ENCODE peak calls at places on chromosome 15, in eight cellular contexts. F is PC-9, P is SJSA1, G is heart right ventricle, J is ovary, R is left ventricle myocardium inferior, K is tibial artery, Y is upper lobe of right lung. D is an unnamed sample.

GRCh38 chr15:75723847-75724660 is 11.4 kb upstream of the CSPG4 start:
- DNase-seq in F (no peak), P (peak; percentile 93), G (peak; percentile 94), J (peak; percentile 87), R (peak; percentile 84), K (peak; percentile 95), Y (peak; percentile 87), D (peak; percentile 15)

GRCh38 chr15:37931321-37931720 is 3.1 kb upstream of the TMCO5A start:
- DNase-seq in F (no peak), P (no peak), G (no peak), J (no peak), R (no peak), K (no peak), Y (no peak), D (no peak)

GRCh38 chr15:88791637-88792036 is 11.6 kb upstream of the ACAN start:
- DNase-seq in F (no peak), P (no peak), G (no peak), J (no peak), R (no peak), K (no peak), Y (no peak), D (no peak)

GRCh38 chr15:28104326-28104725 is 5.2 kb upstream of the OCA2 start:
- DNase-seq in F (no peak), P (no peak), G (no peak), J (no peak), R (no peak), K (no peak), Y (peak; percentile 49), D (no peak)

GRCh38 chr15:93020976-93021772 is 67.8 kb downstream of the RGMA start:
- DNase-seq in F (no peak), P (no peak), G (no peak), J (no peak), R (no peak), K (no peak), Y (no peak), D (no peak)

GRCh38 chr15:86178845-86179244 is 99.2 kb downstream of the AGBL1 start:
- DNase-seq in F (no peak), P (no peak), G (no peak), J (no peak), R (no peak), K (no peak), Y (no peak), D (no peak)

GRCh38 chr15:84748274-84749110 is at the start of gene ZNF592:
- DNase-seq in F (no peak), P (peak; percentile 81), G (peak; percentile 86), J (peak; percentile 89), R (peak; percentile 89), K (peak; percentile 76), Y (peak; percentile 94), D (no peak)

GRCh38 chr15:67843571-67844387 is 3.9 kb upstream of the RNU6-1 start:
- DNase-seq in F (no peak), P (peak; percentile 74), G (no peak), J (peak; percentile 70), R (no peak), K (no peak), Y (no peak), D (no peak)

GRCh38 chr15:50558012-50558411 is 11.5 kb upstream of the USP50 start:
- DNase-seq in F (no peak), P (no peak), G (no peak), J (no peak), R (no peak), K (no peak), Y (no peak), D (no peak)

GRCh38 chr15:61829514-61829889 is 230.7 kb downstream of the VPS13C start:
- DNase-seq in F (no peak), P (no peak), G (no peak), J (no peak), R (no peak), K (no peak), Y (no peak), D (no peak)

GRCh38 chr15:52857937-52858336 is 67.8 kb upstream of the ONECUT1 start:
- DNase-seq in F (no peak), P (peak; percentile 54), G (no peak), J (no peak), R (no peak), K (no peak), Y (no peak), D (no peak)

GRCh38 chr15:63715818-63716217 is 117.9 kb downstream of the HERC1 start:
- DNase-seq in F (no peak), P (no peak), G (no peak), J (no peak), R (no peak), K (no peak), Y (no peak), D (no peak)

GRCh38 chr15:63362196-63362595 is 19.4 kb downstream of the CA12 start:
- DNase-seq in F (no peak), P (no peak), G (peak; percentile 63), J (no peak), R (peak; percentile 63), K (no peak), Y (peak; percentile 20), D (no peak)

GRCh38 chr15:45132844-45133560 is 3.2 kb downstream of the DUOX1 start:
- DNase-seq in F (no peak), P (no peak), G (no peak), J (no peak), R (no peak), K (no peak), Y (no peak), D (no peak)

GRCh38 chr15:45131510-45131909 is 1.7 kb downstream of the DUOX1 start:
- DNase-seq in F (no peak), P (no peak), G (no peak), J (no peak), R (no peak), K (no peak), Y (peak; percentile 71), D (no peak)

GRCh38 chr15:45129651-45130129 is at the start of the genes DUOX1 and DUOXA1:
- DNase-seq in F (no peak), P (no peak), G (no peak), J (no peak), R (peak; percentile 51), K (no peak), Y (peak; percentile 94), D (no peak)

GRCh38 chr15:45128971-45129639 is 574 bp downstream of the DUOXA1 start:
- DNase-seq in F (no peak), P (no peak), G (no peak), J (no peak), R (no peak), K (no peak), Y (peak; percentile 80), D (no peak)

DNA sequence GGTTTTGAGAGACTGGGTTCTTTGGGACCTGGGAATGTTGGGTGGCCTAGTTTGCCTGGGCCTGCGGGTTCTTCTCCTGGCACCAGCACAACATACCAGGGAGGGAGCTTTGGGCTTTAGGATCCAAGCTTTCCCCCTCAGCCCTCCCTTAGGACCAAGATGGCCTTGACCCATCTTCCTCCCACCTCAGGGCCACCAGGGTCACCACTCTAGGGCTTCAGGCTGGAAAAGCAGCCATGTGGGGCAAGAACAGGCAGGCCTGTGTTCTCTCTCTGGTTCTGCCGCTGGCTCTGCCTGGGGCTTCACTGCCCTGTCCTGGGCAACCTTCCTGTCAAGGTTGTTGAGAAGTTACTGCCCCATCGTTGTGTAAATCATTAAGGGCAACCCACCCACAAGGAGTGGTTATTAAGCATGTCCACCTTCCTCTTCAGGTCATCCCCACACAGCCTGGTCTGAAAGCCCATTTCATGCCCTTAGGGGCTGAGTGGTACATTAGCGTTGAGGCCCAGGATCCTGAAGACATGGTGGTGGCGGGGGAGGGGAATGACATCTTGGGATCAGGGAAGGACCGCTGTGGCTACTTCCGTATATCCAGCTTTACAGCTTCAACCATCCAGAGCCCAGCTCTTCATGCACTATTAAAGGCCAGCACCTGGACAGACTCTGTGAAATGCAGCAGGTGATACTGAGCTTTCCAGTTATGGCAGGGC is 652 bp downstream of the DUOX1 start:
- DNase-seq in F (no peak), P (no peak), G (no peak), J (no peak), R (no peak), K (no peak), Y (peak; percentile 63), D (no peak)
- H3K4me3 ChIP-seq in F (no peak overlapping the region), P (no peak overlapping the region), G (peak overlapping the region; percentile 44), J (peak overlapping the region; percentile 0), R (peak overlapping the region; percentile 63), K (no peak overlapping the region), Y (peak overlapping the region; percentile 56), D (no peak overlapping the region)

DNA sequence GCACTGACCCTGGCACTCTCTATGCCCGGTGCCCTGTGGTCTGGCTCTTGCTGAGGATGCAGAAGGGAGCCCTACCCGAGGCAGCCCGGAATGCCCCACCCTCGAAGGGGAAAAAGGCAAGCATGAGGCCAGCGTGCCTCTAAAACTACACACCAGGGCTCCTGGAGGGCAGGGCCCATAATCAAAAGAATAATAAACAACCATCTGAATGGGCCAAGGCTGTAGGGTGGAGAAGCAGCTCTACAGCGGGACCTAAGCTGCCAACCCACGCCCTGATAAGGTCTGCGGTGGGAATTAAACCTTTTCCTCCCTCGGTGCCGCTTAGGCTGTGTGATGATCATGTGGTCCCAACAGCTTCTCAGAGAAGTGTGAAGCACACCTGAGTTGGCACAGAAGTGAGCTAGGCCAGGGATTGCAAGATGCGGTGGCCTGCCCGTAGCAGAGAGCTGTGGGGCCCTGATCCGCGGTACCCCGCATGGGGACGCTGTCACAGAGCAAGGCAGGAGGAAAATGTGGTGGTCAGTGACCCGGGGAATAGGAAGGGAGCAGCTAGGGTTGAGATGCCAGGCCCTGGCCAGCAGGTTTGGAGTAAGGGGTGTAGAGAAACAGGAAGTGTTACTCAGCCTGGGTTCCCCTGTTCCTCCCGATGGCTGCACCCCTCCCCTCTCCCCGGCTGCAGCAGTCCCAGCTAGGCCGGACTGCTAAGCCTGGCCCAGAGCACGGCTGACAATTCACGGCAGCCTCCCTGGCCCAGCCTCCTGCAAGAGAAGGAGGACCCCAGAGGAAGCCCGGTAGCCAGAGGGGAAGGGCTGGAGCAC is 1.1 kb upstream of the C15orf62 start:
- DNase-seq in F (no peak), P (peak; percentile 67), G (no peak), J (peak; percentile 44), R (no peak), K (no peak), Y (no peak), D (no peak)
- H3K4me3 ChIP-seq in F (peak overlapping the region; percentile 41), P (no peak overlapping the region), G (no peak overlapping the region), J (no peak overlapping the region), R (no peak overlapping the region), K (no peak overlapping the region), Y (no peak overlapping the region), D (no peak overlapping the region)

DNA sequence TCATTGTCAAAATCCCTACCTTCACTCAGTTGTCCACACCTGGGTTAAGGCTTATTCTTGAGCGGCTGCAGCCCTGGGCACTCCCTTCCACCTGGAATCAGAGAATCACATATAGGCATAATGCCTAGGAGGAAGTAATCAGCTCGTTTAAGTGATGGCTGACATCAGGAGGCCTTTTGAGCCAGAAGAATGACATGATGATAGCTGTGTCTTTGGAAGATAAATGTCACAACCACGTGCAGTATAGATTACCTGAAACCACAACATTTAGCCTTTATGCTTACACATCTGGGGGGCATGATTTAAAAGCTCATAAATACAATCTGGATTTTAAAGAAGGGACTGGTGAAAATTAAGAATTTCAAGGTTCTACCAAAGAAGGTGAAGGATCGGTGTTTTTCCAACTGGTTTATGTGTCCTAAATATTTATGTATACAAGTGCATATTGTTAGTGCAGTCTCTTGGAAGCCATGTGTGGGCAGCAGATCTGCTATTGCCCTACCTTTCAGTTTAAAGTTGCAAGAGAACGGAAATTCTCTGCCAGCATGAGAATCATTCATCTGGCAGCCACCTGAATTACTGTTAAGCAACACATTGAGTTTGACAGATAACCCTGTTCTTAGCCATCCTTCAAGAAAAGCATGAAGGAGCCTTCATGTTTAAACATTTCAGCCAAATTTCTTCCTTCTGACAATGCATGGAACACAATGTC is 163.4 kb upstream of the NR2E3 start:
- DNase-seq in F (no peak), P (no peak), G (no peak), J (no peak), R (no peak), K (no peak), Y (no peak), D (no peak)
- H3K4me3 ChIP-seq in F (no peak overlapping the region), P (no peak overlapping the region), G (no peak overlapping the region), J (no peak overlapping the region), R (no peak overlapping the region), K (no peak overlapping the region), Y (no peak overlapping the region), D (no peak overlapping the region)

GRCh38 chr15:91099616-91100560 is at the start of gene SV2B:
- DNase-seq in F (no peak), P (no peak), G (peak; percentile 38), J (peak; percentile 13), R (peak; percentile 27), K (peak; percentile 29), Y (no peak), D (no peak)
- H3K4me3 ChIP-seq in F (no peak within 1 kb of the TSS), P (peak within 1 kb of the TSS; percentile 25), G (peak within 1 kb of the TSS; percentile 63), J (peak within 1 kb of the TSS; percentile 17), R (peak within 1 kb of the TSS; percentile 73), K (peak within 1 kb of the TSS; percentile 34), Y (peak within 1 kb of the TSS; percentile 53), D (peak within 1 kb of the TSS; percentile 31)